ENCODE peak calls at places on chromosomes 13 and 19, in eight cellular contexts. K is uterus, S is thoracic aorta, U is SJSA1, O is lung, B is PC-3, A is brain microvascular endothelial cell, X is H9. E is an unnamed sample. For H3K27me3, the result is how much of the 10 kb centered on the place peaks cover.

GRCh38 chr13:43662976-43663375 is 123.8 kb downstream of the ENOX1 start:
- DNase-seq in K (no peak), S (no peak), U (no peak), O (no peak), B (no peak), A (no peak), X (no peak), E (no peak)

GRCh38 chr13:40517486-40518311 is 148.7 kb downstream of the FOXO1 start:
- DNase-seq in K (no peak), S (no peak), U (no peak), O (no peak), B (no peak), A (no peak), X (no peak), E (no peak)

GRCh38 chr13:46860734-46861133 is 36.1 kb downstream of the HTR2A start:
- DNase-seq in K (no peak), S (no peak), U (no peak), O (no peak), B (no peak), A (no peak), X (no peak), E (no peak)

GRCh38 chr19:48539503-48540096 is 12.4 kb upstream of the SULT2B1 start:
- DNase-seq in K (no peak), S (no peak), U (no peak), O (peak), B (peak), A (peak), X (no peak), E (peak)

GRCh38 chr19:24000656-24001055 is 86.0 kb downstream of the ZNF726 start:
- DNase-seq in K (no peak), S (no peak), U (no peak), O (no peak), B (no peak), A (no peak), X (no peak), E (no peak)

GRCh38 chr13:68347220-68347619 is 1117.1 kb upstream of the PCDH9 start:
- DNase-seq in K (no peak), S (no peak), U (no peak), O (no peak), B (no peak), A (no peak), X (no peak), E (no peak)

GRCh38 chr19:52206481-52206880 is 16.6 kb downstream of the PPP2R1A start:
- DNase-seq in K (no peak), S (no peak), U (no peak), O (no peak), B (no peak), A (no peak), X (no peak), E (no peak)

GRCh38 chr19:18437481-18438330 is at the start of gene ISYNA1:
- DNase-seq in K (peak), S (no peak), U (no peak), O (no peak), B (peak), A (peak), X (peak), E (peak)

GRCh38 chr19:57583521-57584416 is at the start of gene ZIK1:
- DNase-seq in K (peak), S (peak), U (peak), O (peak), B (no peak), A (peak), X (peak), E (peak)

GRCh38 chr13:86355301-86355700 is 556.1 kb upstream of the SLITRK6 start:
- DNase-seq in K (no peak), S (no peak), U (no peak), O (no peak), B (peak), A (no peak), X (no peak), E (no peak)
- H3K27me3 ChIP-seq in K (under half), S (under half), U (under half), O (under half), B (under half), A (under half), X (under half), E (under half)

GRCh38 chr13:99080131-99080530 is 102.3 kb upstream of the DOCK9 start:
- DNase-seq in K (no peak), S (no peak), U (no peak), O (no peak), B (no peak), A (no peak), X (no peak), E (no peak)
- H3K27me3 ChIP-seq in K (under half), S (under half), U (under half), O (under half), B (under half), A (under half), X (under half), E (under half)

DNA sequence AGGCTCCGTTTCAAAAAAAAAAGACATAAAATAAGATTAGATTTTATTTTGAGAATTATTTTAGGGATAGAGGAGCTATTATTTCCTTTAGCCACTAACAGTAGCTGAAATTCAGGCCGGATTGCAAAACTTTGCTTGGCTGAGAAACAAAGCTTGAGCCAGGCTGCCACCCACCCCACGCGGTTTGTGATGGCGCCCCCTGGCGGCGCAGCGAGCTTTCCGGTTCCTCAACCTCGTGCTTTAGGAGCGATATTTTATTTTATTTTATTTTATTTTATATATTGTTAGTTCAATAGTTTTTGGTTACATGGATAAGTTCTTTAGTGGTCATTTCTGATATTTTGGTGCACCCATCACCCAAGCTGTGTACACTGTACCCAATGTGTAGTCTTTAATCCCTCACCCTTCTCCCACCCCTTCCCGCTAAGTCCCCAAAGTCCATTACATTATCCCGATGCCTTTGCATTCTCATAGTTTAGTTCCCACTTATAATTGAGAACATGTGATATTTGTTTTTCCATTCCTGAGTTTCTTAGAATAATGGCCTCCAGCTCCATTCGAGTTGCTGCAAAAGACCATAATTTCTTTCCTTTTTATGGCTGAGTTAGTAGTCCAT is 19.8 kb upstream of the CEACAM4 start:
- DNase-seq in K (no peak), S (no peak), U (no peak), O (no peak), B (peak), A (no peak), X (no peak), E (peak)
- H3K27me3 ChIP-seq in K (under half), S (under half), U (under half), O (under half), B (under half), A (under half), X (under half), E (under half)

GRCh38 chr13:35914662-35915061 is 216.5 kb downstream of the DCLK1 start:
- DNase-seq in K (no peak), S (no peak), U (no peak), O (no peak), B (peak), A (no peak), X (no peak), E (no peak)
- H3K27me3 ChIP-seq in K (under half), S (under half), U (under half), O (under half), B (under half), A (under half), X (under half), E (under half)

DNA sequence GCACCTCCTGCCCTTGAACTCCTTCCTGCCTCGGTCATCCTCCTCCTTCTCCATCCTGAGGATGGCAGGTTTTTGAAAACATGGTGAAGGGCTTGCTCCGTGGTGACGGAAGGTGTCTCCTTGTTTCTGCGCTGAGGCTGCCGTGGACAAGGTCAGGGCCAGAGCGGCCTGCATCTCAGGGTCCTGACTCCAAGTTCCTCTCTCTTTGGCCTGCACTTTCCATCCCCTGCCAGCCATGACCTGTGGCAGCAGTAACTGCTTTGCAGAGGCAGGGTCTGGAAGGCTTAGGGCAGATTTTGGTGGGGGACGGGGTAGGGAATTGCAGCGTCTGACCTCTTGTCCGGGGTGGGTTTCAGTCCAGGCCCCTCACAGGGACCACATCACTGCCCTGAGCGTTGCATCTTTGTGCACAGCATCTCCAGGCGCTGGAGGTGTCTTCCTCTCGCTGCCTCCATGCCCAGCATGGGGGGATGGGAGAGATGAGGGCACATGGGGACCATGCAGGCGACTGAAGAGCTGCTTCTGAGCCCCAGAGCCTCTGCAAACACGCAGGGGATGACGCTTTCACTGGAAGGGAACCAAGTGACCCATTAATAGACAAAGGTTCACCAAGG is 216.8 kb downstream of the TEX29 start:
- DNase-seq in K (no peak), S (no peak), U (no peak), O (no peak), B (no peak), A (no peak), X (no peak), E (no peak)
- H3K27me3 ChIP-seq in K (under half), S (under half), U (half or more), O (under half), B (half or more), A (under half), X (under half), E (under half)

E was measured in body of pancreas.